ENCODE peak calls at places on chromosomes 2 and 18, in five cellular contexts. W, I, P, H and J are unnamed samples.

GRCh38 chr2:170013802-170014551 is 164.0 kb upstream of the MYO3B start:
- DNase-seq in W (no peak), I (no peak), P (no peak), H (no peak), J (no peak)

GRCh38 chr2:132400169-132400900 is 16.3 kb upstream of the GPR39 start:
- DNase-seq in W (no peak), I (no peak), P (no peak), H (no peak), J (no peak)

GRCh38 chr2:74553892-74554820 is at the start of the genes DOK1 and LOXL3:
- DNase-seq in W (peak; percentile 61), I (peak; percentile 97), P (peak; percentile 91), H (peak; percentile 92), J (peak; percentile 94)

GRCh38 chr2:121195036-121195435 is 90.0 kb downstream of the TFCP2L1 start:
- DNase-seq in W (no peak), I (peak; percentile 60), P (no peak), H (no peak), J (no peak)

GRCh38 chr2:83069724-83070123 is 1389.4 kb downstream of the SUCLG1 start:
- DNase-seq in W (no peak), I (no peak), P (no peak), H (no peak), J (no peak)

GRCh38 chr2:47012189-47012588 is 96.6 kb upstream of the MCFD2 start:
- DNase-seq in W (no peak), I (no peak), P (no peak), H (no peak), J (no peak)

GRCh38 chr18:65221736-65222135 is 529.1 kb upstream of the CDH7 start:
- DNase-seq in W (no peak), I (no peak), P (no peak), H (no peak), J (no peak)

GRCh38 chr2:127398239-127398590 is 10.4 kb upstream of the MAP3K2 start:
- DNase-seq in W (peak; percentile 39), I (no peak), P (peak; percentile 84), H (peak; percentile 97), J (peak; percentile 91)

GRCh38 chr2:72991980-72992733 is 74.8 kb downstream of the EMX1 start:
- DNase-seq in W (no peak), I (peak; percentile 59), P (no peak), H (no peak), J (peak; percentile 32)

GRCh38 chr2:215332876-215333600 is 21.2 kb downstream of the ATIC start:
- DNase-seq in W (no peak), I (no peak), P (no peak), H (no peak), J (no peak)

GRCh38 chr2:183868153-183868552 is 730.2 kb upstream of the ZNF804A start:
- DNase-seq in W (no peak), I (no peak), P (no peak), H (no peak), J (no peak)

GRCh38 chr2:234679766-234680687 is 183.1 kb upstream of the ARL4C start:
- DNase-seq in W (no peak), I (no peak), P (no peak), H (peak; percentile 79), J (peak; percentile 89)

GRCh38 chr2:121151311-121152109 is 133.5 kb downstream of the TFCP2L1 start:
- DNase-seq in W (peak; percentile 84), I (no peak), P (peak; percentile 70), H (no peak), J (no peak)

GRCh38 chr2:105573910-105574655 is 170.6 kb upstream of the NCK2 start:
- DNase-seq in W (no peak), I (no peak), P (no peak), H (no peak), J (no peak)

GRCh38 chr2:151809073-151809383 is 19.2 kb downstream of the ARL5A start:
- DNase-seq in W (no peak), I (no peak), P (no peak), H (no peak), J (no peak)

GRCh38 chr2:240831594-240832204 is 11.7 kb upstream of the KIF1A start:
- DNase-seq in W (no peak), I (peak; percentile 84), P (no peak), H (no peak), J (no peak)

GRCh38 chr2:1731963-1732768 is 12.1 kb downstream of the PXDN start:
- DNase-seq in W (no peak), I (no peak), P (peak; percentile 38), H (peak; percentile 43), J (peak; percentile 87)

GRCh38 chr2:102872388-102872787 is 110.6 kb downstream of the TMEM182 start:
- DNase-seq in W (no peak), I (no peak), P (no peak), H (no peak), J (no peak)

GRCh38 chr2:44075536-44075935 is 79.7 kb upstream of the LRPPRC start:
- DNase-seq in W (no peak), I (no peak), P (no peak), H (no peak), J (no peak)

DNA sequence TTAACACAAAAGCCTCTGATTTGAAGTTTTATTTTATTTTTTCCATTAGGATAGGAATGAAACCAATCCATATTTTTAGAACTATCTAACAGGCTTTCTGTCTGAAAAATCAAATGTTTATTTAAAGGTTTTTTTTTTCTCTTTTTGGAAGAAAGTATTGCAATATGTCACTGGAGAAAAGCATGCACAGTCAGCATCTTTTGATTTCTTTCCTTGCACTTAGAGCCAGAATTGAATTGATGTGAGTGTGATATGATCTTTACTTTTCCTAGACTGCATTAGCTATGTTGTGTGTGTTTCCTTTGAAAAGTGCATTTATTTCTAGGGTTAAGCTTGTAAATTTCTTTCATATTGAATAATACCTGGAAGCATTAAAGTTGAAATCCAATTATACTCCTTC is 87.6 kb downstream of the ASXL3 start:
- DNase-seq in W (no peak), I (no peak), P (no peak), H (no peak), J (no peak)
- H3K4me1 ChIP-seq in W (no peaks in the 10 kb centered on the region), I (no peaks in the 10 kb centered on the region), P (no peaks in the 10 kb centered on the region), H (no peaks in the 10 kb centered on the region), J (no peaks in the 10 kb centered on the region)

GRCh38 chr18:9987355-9987754 is 73.5 kb downstream of the VAPA start:
- DNase-seq in W (no peak), I (no peak), P (no peak), H (no peak), J (no peak)

GRCh38 chr18:9984025-9984424 is 70.2 kb downstream of the VAPA start:
- DNase-seq in W (no peak), I (no peak), P (no peak), H (no peak), J (no peak)

GRCh38 chr18:9985641-9986040 is 71.8 kb downstream of the VAPA start:
- DNase-seq in W (no peak), I (no peak), P (no peak), H (no peak), J (no peak)

GRCh38 chr18:9987931-9988330 is 74.1 kb downstream of the VAPA start:
- DNase-seq in W (peak; percentile 65), I (no peak), P (no peak), H (no peak), J (no peak)

DNA sequence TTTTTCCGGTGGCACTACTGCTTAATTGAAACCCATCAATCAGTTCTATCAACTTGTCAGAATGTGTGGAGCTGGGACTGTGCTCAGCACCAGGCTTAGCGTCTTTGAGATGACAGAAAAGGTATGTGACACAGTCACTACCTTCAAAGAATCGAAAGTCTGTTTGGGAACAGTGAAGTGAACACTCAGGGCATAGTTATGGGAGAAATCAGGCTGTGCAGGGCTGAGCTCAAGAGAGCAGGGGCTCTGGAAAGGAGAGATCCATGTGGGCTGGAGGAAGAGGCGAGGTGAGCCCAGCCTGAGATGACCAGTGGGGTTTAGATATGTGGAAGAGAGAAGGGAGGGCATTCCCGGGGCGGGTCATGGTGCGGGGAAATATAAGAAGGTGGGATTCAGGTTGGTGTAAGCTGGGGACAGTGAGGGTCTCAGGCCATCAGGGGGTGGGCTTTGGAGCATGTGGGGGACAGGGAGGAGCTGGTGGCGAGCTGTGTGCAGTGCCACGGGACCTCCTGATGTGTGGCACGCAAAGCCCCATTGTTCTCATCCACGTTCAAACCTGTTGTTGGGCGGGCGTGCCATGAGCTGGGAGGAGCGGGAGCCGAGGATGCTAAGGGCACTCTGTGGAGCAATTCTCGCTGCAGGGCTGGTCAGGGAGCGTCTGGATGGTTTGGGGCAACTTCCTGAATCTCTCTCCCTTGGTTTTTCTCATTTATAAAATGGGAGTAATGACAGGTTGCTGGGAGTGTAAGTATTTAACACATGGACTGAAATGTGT is 72.5 kb downstream of the VAPA start:
- DNase-seq in W (no peak), I (no peak), P (no peak), H (no peak), J (no peak)
- TF ChIP-seq POLR2A in W (no peak), I (no peak), P (no peak), H (no peak), J (no peak)

DNA sequence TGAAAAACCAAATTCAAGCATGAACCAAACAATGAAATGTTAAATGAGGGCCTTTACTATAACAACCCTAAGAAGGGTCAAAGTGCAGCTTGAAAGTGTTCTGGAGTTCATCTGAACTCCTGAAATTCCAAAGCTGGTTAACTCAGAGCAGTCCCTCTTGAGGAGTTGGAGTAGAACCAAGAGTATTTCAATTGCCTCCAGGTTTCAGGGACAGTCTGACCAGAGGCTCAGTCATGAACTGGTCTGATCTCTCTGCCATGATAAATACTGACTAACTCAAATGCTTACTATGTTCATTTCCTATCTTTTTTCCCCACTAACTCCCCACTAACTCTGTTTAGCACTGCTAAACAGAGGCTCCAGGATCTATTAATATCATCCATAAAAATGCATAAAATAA is 2.7 kb downstream of the STARD7 start:
- DNase-seq in W (no peak), I (no peak), P (no peak), H (no peak), J (no peak)
- H3K4me1 ChIP-seq in W (peaks cover 12% of the 10 kb centered on the region), I (peaks cover 87% of the 10 kb centered on the region), P (peaks cover 17% of the 10 kb centered on the region), H (peaks cover 77% of the 10 kb centered on the region), J (peaks cover 62% of the 10 kb centered on the region)

DNA sequence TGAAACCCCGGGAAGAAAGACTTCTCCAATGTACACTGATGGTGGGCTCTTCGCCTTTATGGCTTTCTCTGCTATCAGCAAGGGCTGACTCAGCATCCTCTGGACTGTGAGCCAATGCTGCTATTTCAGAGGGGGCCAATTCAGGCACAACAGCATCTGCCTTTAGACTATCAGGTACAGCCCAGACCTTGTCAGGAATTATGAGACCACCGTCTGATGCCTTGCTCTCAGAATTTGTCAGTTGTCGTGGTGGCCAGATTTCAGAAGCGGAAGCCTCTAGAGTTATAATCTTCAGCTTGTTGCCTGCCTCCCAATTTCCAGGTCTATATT is 92.7 kb downstream of the ALPK2 start:
- DNase-seq in W (no peak), I (no peak), P (no peak), H (no peak), J (no peak)
- TF ChIP-seq POLR2A in W (no peak), I (no peak), P (no peak), H (no peak), J (no peak)

DNA sequence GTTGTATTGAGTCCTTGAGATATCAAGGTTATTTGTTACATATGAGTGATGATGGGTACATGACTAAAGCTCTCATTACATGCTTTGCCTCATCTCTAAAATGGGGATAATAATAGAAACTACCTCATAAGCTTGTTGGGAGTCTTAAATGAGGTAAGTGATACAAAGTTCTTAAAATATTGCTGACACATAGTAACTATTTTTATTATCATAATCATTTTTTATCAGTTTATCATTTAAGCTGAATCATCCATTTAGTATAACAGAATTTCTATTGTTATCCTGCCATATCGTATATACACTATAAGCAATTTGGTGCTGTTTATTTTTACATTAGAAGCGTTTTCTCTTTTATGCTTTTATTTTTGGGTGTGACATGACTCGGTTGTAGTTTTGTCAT is 871.1 kb downstream of the LRP1B start:
- DNase-seq in W (no peak), I (no peak), P (no peak), H (no peak), J (no peak)
- H3K4me1 ChIP-seq in W (no peaks in the 10 kb centered on the region), I (no peaks in the 10 kb centered on the region), P (no peaks in the 10 kb centered on the region), H (no peaks in the 10 kb centered on the region), J (no peaks in the 10 kb centered on the region)

GRCh38 chr2:25222475-25223121 is 54.2 kb upstream of the POMC start:
- DNase-seq in W (no peak), I (no peak), P (no peak), H (no peak), J (no peak)
- TF ChIP-seq POLR2A in W (no peak), I (no peak), P (no peak), H (no peak), J (no peak)